ENCODE peak calls at places on chromosomes 5 and 9, in five cellular contexts. B is A549, R is lung, G is Peyer's patch, N is H1. H is an unnamed sample.

GRCh38 chr5:472076-472655 is 29.2 kb downstream of the EXOC3 start:
- DNase-seq in B (peak; percentile 25), R (no peak), G (no peak), N (peak; percentile 48), H (no peak)

GRCh38 chr9:113674436-113674835 is 201.7 kb upstream of the ZNF618 start:
- DNase-seq in B (no peak), R (no peak), G (no peak), N (no peak), H (no peak)

GRCh38 chr5:57650360-57651069 is 167.9 kb upstream of the ACTBL2 start:
- DNase-seq in B (peak; percentile 4), R (no peak), G (no peak), N (peak; percentile 49), H (peak; percentile 17)

GRCh38 chr5:96244696-96245095 is 188.4 kb downstream of the PCSK1 start:
- DNase-seq in B (no peak), R (no peak), G (no peak), N (no peak), H (no peak)

GRCh38 chr9:73869261-73869660 is 627.9 kb upstream of the RORB start:
- DNase-seq in B (no peak), R (no peak), G (no peak), N (no peak), H (no peak)

GRCh38 chr5:111134080-111134479 is 41.9 kb downstream of the WDR36 start:
- DNase-seq in B (no peak), R (no peak), G (no peak), N (no peak), H (no peak)

GRCh38 chr9:18493361-18494015 is 19.5 kb downstream of the ADAMTSL1 start:
- DNase-seq in B (no peak), R (no peak), G (no peak), N (no peak), H (no peak)

GRCh38 chr5:127934791-127935256 is 148.7 kb upstream of the SLC12A2 start:
- DNase-seq in B (peak; percentile 88), R (peak; percentile 49), G (no peak), N (no peak), H (no peak)

GRCh38 chr9:6351757-6352156 is 23.6 kb downstream of the TPD52L3 start:
- DNase-seq in B (no peak), R (no peak), G (no peak), N (no peak), H (no peak)

GRCh38 chr5:100273846-100274580 is 261.2 kb upstream of the FAM174A start:
- DNase-seq in B (no peak), R (no peak), G (no peak), N (no peak), H (no peak)
- H3K9me3 ChIP-seq in B (no peaks in the 10 kb centered on the region), R (no peaks in the 10 kb centered on the region), G (no peaks in the 10 kb centered on the region), N (no peaks in the 10 kb centered on the region), H (no peaks in the 10 kb centered on the region)

DNA sequence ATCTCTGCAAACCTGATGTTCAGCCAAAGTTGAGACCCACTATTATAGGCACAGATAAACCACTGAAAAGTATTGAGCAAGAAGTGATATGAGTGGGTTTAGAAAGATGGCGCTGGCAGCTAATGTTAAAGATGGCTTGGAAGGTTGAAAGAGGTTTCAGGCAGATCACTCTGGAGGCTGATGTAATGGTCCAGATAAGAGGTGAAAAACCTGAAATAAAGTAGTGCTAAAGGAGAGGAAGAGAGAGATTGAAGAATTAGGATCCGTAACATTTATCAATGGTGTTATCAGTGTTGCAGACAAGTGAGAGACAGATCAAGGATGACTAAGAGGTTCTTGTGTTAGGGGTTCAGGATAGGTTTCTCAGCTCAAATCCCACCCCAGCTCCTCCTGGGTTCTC is 58.3 kb downstream of the SLC44A1 start:
- DNase-seq in B (no peak), R (no peak), G (no peak), N (no peak), H (no peak)
- H3K9me3 ChIP-seq in B (no peaks in the 10 kb centered on the region), R (no peaks in the 10 kb centered on the region), G (no peaks in the 10 kb centered on the region), N (no peaks in the 10 kb centered on the region), H (no peaks in the 10 kb centered on the region)

DNA sequence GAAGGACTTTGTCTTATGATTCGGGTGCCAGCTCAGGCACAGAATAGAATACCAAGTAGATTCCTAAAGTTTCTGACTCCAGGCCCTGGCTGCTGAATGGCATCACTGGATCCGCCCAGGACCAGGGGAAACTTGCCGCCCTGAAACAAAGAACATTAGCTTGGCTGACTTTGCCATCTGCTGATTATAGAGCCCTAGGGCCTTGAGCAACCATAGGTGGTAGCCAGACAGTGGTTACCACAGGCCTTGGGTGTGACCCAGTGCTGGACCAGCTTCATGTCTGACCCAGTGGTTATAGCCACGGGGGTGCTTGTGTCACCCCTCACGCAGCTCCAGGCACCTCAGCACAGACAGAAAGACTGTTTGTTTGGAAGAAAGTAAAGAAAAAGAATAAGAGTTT is 62.7 kb downstream of the SSBP2 start:
- DNase-seq in B (no peak), R (no peak), G (no peak), N (no peak), H (no peak)
- H3K9me3 ChIP-seq in B (no peaks in the 10 kb centered on the region), R (peaks cover 2% of the 10 kb centered on the region), G (no peaks in the 10 kb centered on the region), N (no peaks in the 10 kb centered on the region), H (no peaks in the 10 kb centered on the region)

GRCh38 chr5:180848265-180848664 is 12.8 kb downstream of the ZFP62 start:
- DNase-seq in B (no peak), R (no peak), G (no peak), N (no peak), H (no peak)
- H3K9me3 ChIP-seq in B (peaks cover 97% of the 10 kb centered on the region), R (peaks cover 9% of the 10 kb centered on the region), G (no peaks in the 10 kb centered on the region), N (peaks cover 78% of the 10 kb centered on the region), H (no peaks in the 10 kb centered on the region)

H was measured in gastrocnemius medialis.